ENCODE peak calls at places on chromosome 20, in seven cellular contexts. P is Peyer's patch, T is transverse colon, B is endothelial cell of umbilical vein, O is A549, I is gastrocnemius medialis, S is esophagus squamous epithelium. Q is an unnamed sample.

GRCh38 chr20:4507288-4507719 is 214.4 kb upstream of the PRND start:
- DNase-seq in P (no peak), T (no peak), B (peak; percentile 96), O (no peak), I (no peak), S (no peak), Q (no peak)

GRCh38 chr20:2300002-2300401 is 4.2 kb downstream of the TGM3 start:
- DNase-seq in P (no peak), T (no peak), B (no peak), O (no peak), I (no peak), S (no peak), Q (no peak)

GRCh38 chr20:46027245-46027853 is 1.7 kb upstream of the SLC12A5 start:
- DNase-seq in P (no peak), T (no peak), B (peak; percentile 37), O (peak; percentile 55), I (no peak), S (no peak), Q (peak; percentile 51)

GRCh38 chr20:57657537-57658446 is 37.6 kb upstream of the ZBP1 start:
- DNase-seq in P (peak; percentile 87), T (peak; percentile 72), B (no peak), O (no peak), I (peak; percentile 66), S (no peak), Q (no peak)

GRCh38 chr20:33309631-33310030 is 26.6 kb downstream of the BPIFB1 start:
- DNase-seq in P (no peak), T (no peak), B (no peak), O (no peak), I (no peak), S (no peak), Q (no peak)

GRCh38 chr20:54665812-54666211 is 190.4 kb downstream of the DOK5 start:
- DNase-seq in P (no peak), T (no peak), B (no peak), O (no peak), I (no peak), S (no peak), Q (no peak)

GRCh38 chr20:56860413-56860812 is 231.3 kb downstream of the TFAP2C start:
- DNase-seq in P (no peak), T (no peak), B (no peak), O (no peak), I (no peak), S (no peak), Q (no peak)

GRCh38 chr20:3712279-3712873 is at the start of gene SIGLEC1:
- DNase-seq in P (peak; percentile 70), T (peak; percentile 54), B (no peak), O (no peak), I (peak; percentile 62), S (no peak), Q (no peak)

GRCh38 chr20:47917549-47918070 is 132.3 kb upstream of the SULF2 start:
- DNase-seq in P (no peak), T (no peak), B (no peak), O (no peak), I (no peak), S (no peak), Q (no peak)

GRCh38 chr20:36183155-36183944 is 28.8 kb downstream of the EPB41L1 start:
- DNase-seq in P (peak; percentile 60), T (no peak), B (no peak), O (no peak), I (no peak), S (no peak), Q (peak; percentile 10)

GRCh38 chr20:34017610-34018009 is 23.9 kb downstream of the RALY start:
- DNase-seq in P (no peak), T (no peak), B (no peak), O (no peak), I (no peak), S (no peak), Q (no peak)

GRCh38 chr20:46215913-46216707 is 92.2 kb downstream of the CDH22 start:
- DNase-seq in P (no peak), T (no peak), B (peak; percentile 18), O (peak; percentile 70), I (peak; percentile 73), S (no peak), Q (peak; percentile 58)

DNA sequence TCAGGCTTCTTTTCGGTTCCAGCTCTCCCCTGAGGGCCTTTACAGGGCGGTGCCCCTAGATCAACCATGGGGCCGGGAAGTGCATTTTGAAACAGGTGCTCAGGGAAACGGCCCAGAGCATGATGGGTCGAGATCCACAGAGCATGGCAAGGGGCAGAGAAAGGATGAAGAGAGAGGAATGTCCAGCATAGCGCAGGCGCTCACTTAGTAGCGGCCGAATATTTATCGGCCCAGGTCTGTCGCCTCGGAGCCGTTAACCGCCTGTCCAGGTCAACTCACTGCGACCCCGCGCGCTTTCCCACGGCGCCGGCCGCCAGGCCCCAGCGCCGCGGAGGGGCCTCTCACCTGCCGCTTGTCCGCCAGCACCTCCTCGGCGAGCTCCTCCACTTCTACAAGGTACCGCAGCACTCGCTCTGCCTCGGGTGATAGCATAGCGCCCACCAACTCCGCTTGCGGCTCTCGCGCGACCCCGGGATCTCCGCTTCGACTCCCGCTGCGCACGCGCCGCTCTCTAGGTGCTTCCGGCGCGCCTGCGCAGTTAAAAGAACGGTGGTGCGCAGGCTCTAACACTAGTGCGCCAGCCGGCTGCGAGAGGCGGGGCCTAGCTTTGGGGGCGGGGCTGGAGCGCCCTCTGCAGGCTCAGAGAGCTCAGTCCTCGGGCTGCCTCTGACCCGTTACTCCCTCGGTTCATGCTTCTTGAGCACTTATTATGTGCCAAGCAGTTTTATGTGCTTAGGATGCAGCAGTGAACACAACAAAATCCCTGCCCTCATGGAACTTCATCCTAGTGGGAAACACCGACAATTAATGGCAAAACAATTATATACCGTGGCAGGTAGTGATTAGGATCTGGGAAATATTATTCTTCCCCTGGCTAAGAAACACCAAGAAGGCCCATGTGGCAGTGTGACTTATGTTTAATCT is at the start of gene PDRG1:
- DNase-seq in P (peak; percentile 98), T (peak; percentile 97), B (peak; percentile 98), O (peak; percentile 72), I (peak; percentile 93), S (peak; percentile 80), Q (peak; percentile 96)
- TF ChIP-seq POLR2A in P (peak; percentile 56), T (peak; percentile 70), B (peak; percentile 84), O (peak; percentile 85), I (peak; percentile 77), S (peak; percentile 48), Q (peak; percentile 80)

GRCh38 chr20:38748097-38748862 is at the start of gene ACTR5:
- DNase-seq in P (peak; percentile 97), T (peak; percentile 97), B (peak; percentile 94), O (peak; percentile 81), I (peak; percentile 87), S (peak; percentile 77), Q (peak; percentile 97)
- TF ChIP-seq POLR2A in P (peak; percentile 43), T (peak; percentile 52), B (peak; percentile 80), O (peak; percentile 98), I (peak; percentile 46), S (peak; percentile 57), Q (peak; percentile 72)

GRCh38 chr20:64036346-64037198 is 590 bp downstream of the C20orf204 start:
- DNase-seq in P (no peak), T (no peak), B (no peak), O (no peak), I (no peak), S (no peak), Q (no peak)
- TF ChIP-seq POLR2A in P (no peak), T (no peak), B (peak; percentile 18), O (no peak), I (no peak), S (no peak), Q (no peak)

DNA sequence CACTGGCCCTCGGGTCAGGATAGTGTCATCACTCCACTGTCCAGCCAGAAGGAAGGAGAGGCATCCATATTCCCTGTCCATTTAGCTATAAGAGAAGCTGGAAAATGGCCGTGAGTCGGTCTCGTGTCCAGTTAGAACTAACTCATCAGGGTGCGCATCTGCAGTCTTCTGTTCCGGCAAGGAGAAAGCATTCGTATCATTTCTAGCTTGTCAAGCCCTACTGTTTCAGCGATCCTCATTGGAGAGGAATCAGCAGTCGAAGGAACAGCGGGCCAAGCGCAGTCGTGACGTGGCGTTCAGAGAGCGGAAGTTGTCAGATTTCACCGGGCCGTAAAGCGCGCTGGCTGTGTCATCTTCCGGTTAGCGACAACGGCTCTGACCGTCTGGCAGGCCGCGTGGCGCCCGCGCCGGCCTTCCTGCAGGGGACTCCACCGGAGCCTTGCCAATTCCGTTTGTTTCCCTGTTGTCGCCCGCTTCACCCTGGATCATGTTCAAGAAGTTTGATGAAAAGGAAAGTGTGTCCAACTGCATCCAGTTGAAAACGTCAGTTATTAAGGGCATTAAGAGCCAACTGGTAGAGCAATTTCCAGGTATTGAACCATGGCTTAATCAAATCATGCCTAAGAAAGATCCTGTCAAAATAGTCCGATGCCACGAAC is 32.9 kb downstream of the HM13 start:
- DNase-seq in P (peak; percentile 92), T (peak; percentile 88), B (peak; percentile 95), O (no peak), I (peak; percentile 85), S (peak; percentile 20), Q (peak; percentile 94)
- TF ChIP-seq POLR2A in P (peak; percentile 58), T (peak; percentile 67), B (peak; percentile 78), O (no peak), I (peak; percentile 70), S (peak; percentile 32), Q (peak; percentile 90)

GRCh38 chr20:63272105-63273078 is at the start of gene ARFGAP1:
- DNase-seq in P (peak; percentile 96), T (peak; percentile 92), B (peak; percentile 86), O (peak; percentile 88), I (peak; percentile 80), S (peak; percentile 30), Q (peak; percentile 94)
- TF ChIP-seq POLR2A in P (peak; percentile 49), T (peak; percentile 58), B (peak; percentile 79), O (peak; percentile 78), I (peak; percentile 77), S (peak; percentile 66), Q (peak; percentile 60)

DNA sequence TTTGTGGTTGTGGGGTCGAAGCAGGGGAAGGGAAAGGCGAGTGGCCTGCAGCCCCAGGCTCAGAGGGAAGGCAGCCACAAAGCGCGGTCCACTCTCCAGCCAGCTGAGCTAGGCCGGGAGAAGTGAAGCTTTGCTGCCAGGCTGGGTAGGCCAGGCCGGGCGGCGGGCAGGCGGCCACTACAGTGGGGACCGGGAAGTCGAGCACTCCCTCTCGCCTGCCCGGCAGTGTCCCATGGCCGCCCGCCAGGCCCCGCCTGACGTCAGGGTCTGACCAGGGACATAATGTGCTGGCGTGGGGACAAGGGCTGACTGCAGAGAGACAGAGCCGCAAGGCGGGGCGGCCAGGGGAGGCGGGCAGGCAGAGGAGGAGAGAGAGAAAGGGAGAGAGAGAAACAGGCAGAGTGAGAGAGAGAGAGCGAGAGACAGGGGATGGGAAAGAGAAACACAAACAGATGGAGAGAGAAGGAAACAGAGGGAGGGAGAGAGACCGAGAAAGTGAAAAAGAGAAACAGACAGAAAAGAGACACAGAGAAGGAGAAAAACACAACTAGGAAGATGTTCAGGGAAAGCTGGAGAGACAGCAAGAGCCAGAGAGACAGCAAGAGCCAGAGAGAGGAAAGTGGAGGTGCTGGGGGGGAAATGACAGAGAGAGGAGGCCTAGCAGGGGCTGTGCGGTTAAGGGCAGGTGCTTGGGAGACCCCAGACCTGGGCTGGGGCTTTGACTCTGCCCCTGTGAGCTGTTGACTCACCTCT is 94.5 kb upstream of the PTPN1 start:
- DNase-seq in P (peak; percentile 97), T (peak; percentile 98), B (peak; percentile 75), O (peak; percentile 39), I (peak; percentile 100), S (peak; percentile 41), Q (no peak)
- TF ChIP-seq POLR2A in P (peak; percentile 87), T (peak; percentile 88), B (no peak), O (no peak), I (peak; percentile 83), S (peak; percentile 52), Q (no peak)

GRCh38 chr20:44310664-44311639 is at the start of gene FITM2:
- DNase-seq in P (peak; percentile 99), T (peak; percentile 99), B (peak; percentile 96), O (peak; percentile 96), I (peak; percentile 98), S (peak; percentile 91), Q (peak; percentile 99)
- TF ChIP-seq POLR2A in P (peak; percentile 60), T (peak; percentile 53), B (peak; percentile 72), O (peak; percentile 88), I (peak; percentile 69), S (no peak), Q (peak; percentile 43)

GRCh38 chr20:297098-297924 is at the start of gene ZCCHC3:
- DNase-seq in P (peak; percentile 93), T (peak; percentile 86), B (peak; percentile 88), O (peak; percentile 94), I (peak; percentile 85), S (peak; percentile 46), Q (peak; percentile 95)
- TF ChIP-seq POLR2A in P (peak; percentile 73), T (peak; percentile 67), B (peak; percentile 79), O (peak; percentile 51), I (peak; percentile 59), S (peak; percentile 39), Q (peak; percentile 81)

Q was measured in erythroblast.